ENCODE peak calls at places on chromosomes 13 and 19, in five cellular contexts. I, O, M, F and U are unnamed samples. For H3K4me1, the result is how much of the 10 kb centered on the place peaks cover.

GRCh38 chr19:55502197-55502952 is 14.1 kb downstream of the SSC5D start:
- DNase-seq in I (no peak), O (no peak), M (no peak), F (no peak), U (no peak)

GRCh38 chr19:55377356-55378131 is 918 bp downstream of the TMEM190 start:
- DNase-seq in O (no peak), I (no peak), F (no peak), M (no peak), U (peak)

GRCh38 chr13:23899555-23899954 is 2.3 kb upstream of the C1QTNF9B start:
- DNase-seq in M (peak), I (peak), O (no peak), F (peak), U (peak)

GRCh38 chr13:59176775-59177174 is 987.0 kb downstream of the DIAPH3 start:
- DNase-seq in I (no peak), M (no peak), O (no peak), F (no peak), U (peak)

GRCh38 chr13:72126424-72126823 is 259.4 kb upstream of the DACH1 start:
- DNase-seq in M (no peak), O (no peak), I (no peak), F (no peak), U (no peak)

GRCh38 chr19:19528721-19529490 is at the start of gene YJEFN3:
- DNase-seq in M (no peak), I (no peak), F (no peak), O (no peak), U (no peak)

GRCh38 chr19:14272623-14273022 is 66.7 kb upstream of the ADGRL1 start:
- DNase-seq in O (no peak), M (no peak), I (no peak), F (no peak), U (no peak)

GRCh38 chr13:65497265-65497664 is 1732.9 kb downstream of the PCDH9 start:
- DNase-seq in O (no peak), M (no peak), I (no peak), F (no peak), U (peak)

DNA sequence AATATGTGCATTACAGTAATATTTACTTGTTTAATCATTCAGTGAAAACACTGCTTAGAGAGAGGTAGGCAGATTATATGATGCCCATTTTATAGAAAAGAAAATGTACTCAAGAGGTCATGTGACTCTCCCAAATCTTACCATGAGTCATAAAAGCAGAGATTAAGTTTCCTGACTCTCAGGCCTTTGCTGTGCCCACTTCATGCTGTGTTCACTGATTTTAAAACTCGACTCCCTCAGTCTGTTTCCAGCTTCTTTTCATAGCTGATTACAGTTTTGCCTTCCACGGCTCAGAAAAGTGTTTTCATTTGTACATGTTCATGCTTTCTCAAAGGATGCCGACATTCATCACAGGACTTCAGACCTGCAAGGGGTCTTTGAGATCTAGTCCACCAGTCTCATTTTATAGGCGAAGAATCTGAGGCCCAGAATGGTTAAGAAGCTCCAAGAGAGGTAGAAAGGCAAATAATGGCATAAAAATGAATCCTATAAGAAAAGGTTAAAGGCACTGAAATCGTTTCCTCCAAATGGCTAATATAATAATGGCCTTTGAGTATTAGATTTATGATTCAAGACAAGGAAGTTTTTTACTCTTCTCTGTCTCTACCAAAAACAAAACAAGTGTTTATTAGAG is 9.0 kb upstream of the IPO5 start:
- DNase-seq in O (no peak), F (no peak), M (no peak), I (no peak), U (no peak)
- H3K27ac ChIP-seq in O (no peak), F (no peak), M (no peak), I (no peak), U (no peak)

GRCh38 chr19:650121-650520 is 10.4 kb downstream of the FGF22 start:
- DNase-seq in I (no peak), F (no peak), M (no peak), O (no peak), U (no peak)
- H3K4me1 ChIP-seq in I (under half), F (under half), M (under half), O (under half), U (under half)

DNA sequence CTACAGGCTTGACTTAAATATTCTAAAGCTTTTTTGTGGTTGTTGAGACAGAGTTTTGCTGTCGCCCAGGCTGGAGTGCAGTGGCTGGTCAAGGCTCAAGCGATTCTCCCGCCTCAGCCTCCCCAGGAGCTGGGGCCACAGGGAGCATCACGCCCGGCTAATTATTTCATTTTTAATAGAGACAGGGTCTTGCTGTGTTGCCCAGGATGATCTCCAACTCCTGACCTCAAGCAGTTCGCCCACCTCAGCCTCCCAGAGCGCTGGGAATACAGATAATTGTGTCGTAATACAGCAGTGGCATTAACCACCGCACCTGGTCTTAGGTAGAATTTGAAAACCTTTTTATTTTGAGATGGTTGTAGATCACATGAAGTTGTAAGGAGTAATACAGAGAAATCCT is 1.5 kb upstream of the DCUN1D2 start:
- DNase-seq in O (no peak), I (no peak), M (no peak), F (no peak), U (no peak)
- H3K4me3 ChIP-seq in O (peak), I (peak), M (peak), F (peak), U (peak)

GRCh38 chr19:18053571-18054219 is 33.0 kb downstream of the IL12RB1 start:
- DNase-seq in O (no peak), F (peak), I (no peak), M (no peak), U (no peak)
- H3K27ac ChIP-seq in O (no peak), F (no peak), I (peak), M (no peak), U (no peak)

DNA sequence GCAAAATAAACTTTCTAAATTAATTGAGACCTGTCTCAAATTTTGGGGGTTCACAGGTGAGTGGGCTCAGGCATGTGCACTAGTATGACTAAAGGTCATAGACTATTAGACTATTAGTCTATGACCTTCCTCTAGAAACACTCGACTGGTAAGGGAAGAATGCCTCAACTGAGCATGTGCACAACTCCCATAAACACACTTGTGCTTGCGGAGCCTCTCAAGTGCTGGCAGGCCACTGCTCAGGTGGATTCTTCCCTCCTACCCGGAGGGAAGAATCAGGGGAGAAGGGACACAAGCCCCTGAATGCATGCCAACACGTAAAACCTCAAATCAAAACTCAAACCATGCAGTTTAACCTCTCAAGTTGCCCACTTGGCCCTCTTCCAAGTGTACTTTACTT is 287.6 kb upstream of the SGCG start:
- DNase-seq in F (no peak), M (no peak), I (no peak), O (no peak), U (peak)
- H3K4me1 ChIP-seq in F (under half), M (under half), I (under half), O (under half), U (under half)

GRCh38 chr19:38247126-38247525 is 9.0 kb downstream of the PPP1R14A start:
- DNase-seq in M (no peak), I (no peak), F (no peak), O (no peak), U (no peak)
- H3K4me3 ChIP-seq in M (no peak), I (no peak), F (no peak), O (no peak), U (no peak)

GRCh38 chr13:93233997-93234416 is 7.4 kb downstream of the GPC6 start:
- DNase-seq in F (no peak), I (no peak), M (no peak), O (no peak), U (no peak)
- H3K27ac ChIP-seq in F (no peak), I (no peak), M (no peak), O (no peak), U (no peak)

GRCh38 chr19:17319473-17320238 is 10.3 kb downstream of the DDA1 start:
- DNase-seq in I (no peak), O (no peak), F (no peak), M (no peak), U (no peak)
- H3K4me1 ChIP-seq in I (under half), O (under half), F (under half), M (under half), U (under half)